ENCODE peak calls at places on chromosomes 11 and 22, in five cellular contexts. P is fibroblast of lung, V is AG08396, T is NCI-H345, H is mucosa of descending colon. K is an unnamed sample.

GRCh38 chr11:131748146-131749050 is 378.0 kb downstream of the NTM start:
- DNase-seq in P (peak; percentile 68), H (peak; percentile 59), T (peak; percentile 63), V (peak; percentile 68), K (peak; percentile 91)

GRCh38 chr11:36300651-36301050 is 4.6 kb downstream of the PRR5L start:
- DNase-seq in T (no peak), H (peak; percentile 90), P (peak; percentile 41), V (no peak), K (peak; percentile 85)

GRCh38 chr11:17391493-17392355 is 3.3 kb upstream of the KCNJ11 start:
- DNase-seq in H (no peak), T (peak; percentile 40), P (no peak), V (no peak), K (no peak)

GRCh38 chr11:45556851-45557707 is 108.3 kb downstream of the CHST1 start:
- DNase-seq in T (no peak), V (no peak), H (no peak), P (peak; percentile 1), K (peak; percentile 36)

GRCh38 chr22:22479116-22479515 is 29.4 kb downstream of the ZNF280B start:
- DNase-seq in V (no peak), T (no peak), H (no peak), P (no peak), K (no peak)

GRCh38 chr11:69799097-69799496 is 20.1 kb downstream of the FGF3 start:
- DNase-seq in T (no peak), P (no peak), H (no peak), V (no peak), K (no peak)

GRCh38 chr22:38882480-38882879 is 10.5 kb upstream of the CBX6 start:
- DNase-seq in T (no peak), V (peak; percentile 68), P (no peak), H (no peak), K (peak; percentile 83)

GRCh38 chr11:111851636-111852035 is 19.7 kb downstream of the ALG9 start:
- DNase-seq in V (peak; percentile 31), P (no peak), T (no peak), H (no peak), K (no peak)

GRCh38 chr11:110582728-110583432 is 129.4 kb downstream of the ARHGAP20 start:
- DNase-seq in V (no peak), T (no peak), P (no peak), H (peak; percentile 38), K (no peak)

GRCh38 chr11:67544591-67545242 is 21.5 kb upstream of the CABP2 start:
- DNase-seq in T (no peak), P (no peak), V (no peak), H (peak; percentile 74), K (no peak)

GRCh38 chr22:38313384-38313955 is 3.8 kb downstream of the CSNK1E start:
- DNase-seq in H (peak; percentile 58), T (no peak), V (peak; percentile 77), P (peak; percentile 94), K (peak; percentile 97)

GRCh38 chr11:61598886-61599868 is 18.3 kb upstream of the SYT7 start:
- DNase-seq in P (peak; percentile 91), V (peak; percentile 58), H (no peak), T (no peak), K (peak; percentile 64)

GRCh38 chr22:42171417-42171816 is 40.8 kb upstream of the CYP2D6 start:
- DNase-seq in H (no peak), V (no peak), P (no peak), T (no peak), K (no peak)

GRCh38 chr22:47435826-47436225 is 673.4 kb downstream of the TBC1D22A start:
- DNase-seq in H (no peak), T (no peak), P (no peak), V (no peak), K (no peak)

GRCh38 chr11:65855927-65856363 is 2.0 kb downstream of the CFL1 start:
- DNase-seq in T (no peak), P (no peak), V (no peak), H (no peak), K (no peak)

GRCh38 chr11:70244698-70245097 is 25.8 kb upstream of the PPFIA1 start:
- DNase-seq in T (no peak), H (no peak), V (peak; percentile 74), P (peak; percentile 98), K (peak; percentile 59)

GRCh38 chr22:35618427-35619223 is 1.5 kb upstream of the MB start:
- DNase-seq in H (no peak), V (no peak), T (no peak), P (no peak), K (no peak)

GRCh38 chr11:1564535-1565172 is 7.4 kb downstream of the DUSP8 start:
- DNase-seq in P (peak; percentile 92), V (peak; percentile 97), H (peak; percentile 60), T (no peak), K (peak; percentile 88)

GRCh38 chr22:42769574-42770447 is 49.1 kb upstream of the A4GALT start:
- DNase-seq in T (no peak), H (peak; percentile 43), P (peak; percentile 90), V (peak; percentile 95), K (peak; percentile 74)

GRCh38 chr22:35561796-35562526 is 21.3 kb downstream of the RASD2 start:
- DNase-seq in T (no peak), V (no peak), H (no peak), P (peak; percentile 91), K (peak; percentile 12)

GRCh38 chr11:67437082-67437821 is at the start of gene PTPRCAP:
- DNase-seq in V (no peak), T (no peak), H (peak; percentile 63), P (no peak), K (no peak)

GRCh38 chr11:76808158-76808557 is 25.0 kb downstream of the TSKU start:
- DNase-seq in V (no peak), T (no peak), P (no peak), H (no peak), K (no peak)

GRCh38 chr11:119804698-119805097 is 75.7 kb upstream of the NECTIN1 start:
- DNase-seq in T (no peak), V (no peak), H (no peak), P (no peak), K (no peak)

GRCh38 chr22:32480238-32480637 is 5.6 kb downstream of the FBXO7 start:
- DNase-seq in T (no peak), P (no peak), H (no peak), V (no peak), K (no peak)

GRCh38 chr11:126150256-126150655 is 61.2 kb downstream of the RPUSD4 start:
- DNase-seq in V (no peak), H (no peak), P (no peak), T (no peak), K (no peak)

GRCh38 chr11:14189874-14190273 is 169.1 kb downstream of the RRAS2 start:
- DNase-seq in V (no peak), H (peak; percentile 12), T (no peak), P (no peak), K (peak; percentile 47)

K was measured in foreskin fibroblast.